ENCODE peak calls at places on chromosomes 11 and 22, in eight cellular contexts. B, U, M, A, O, Z, E and W are unnamed samples.
A peak's percentile ranks its signal among the peaks of the same experiment; 100 is the strongest.

GRCh38 chr22:49541451-49542230 is 286.0 kb downstream of the BRD1 start:
- DNase-seq in B (no peak), U (peak; percentile 39), M (no peak), A (no peak), O (no peak), Z (no peak), E (no peak), W (no peak)

GRCh38 chr11:111531687-111532364 is 8.7 kb upstream of the LAYN start:
- DNase-seq in B (no peak), U (no peak), M (no peak), A (no peak), O (peak; percentile 42), Z (no peak), E (no peak), W (no peak)

GRCh38 chr11:43984519-43985385 is 42.3 kb downstream of the C11orf96 start:
- DNase-seq in B (no peak), U (no peak), M (peak; percentile 35), A (no peak), O (no peak), Z (no peak), E (no peak), W (no peak)

GRCh38 chr22:23272371-23272770 is 92.1 kb downstream of the BCR start:
- DNase-seq in B (no peak), U (no peak), M (no peak), A (no peak), O (no peak), Z (no peak), E (no peak), W (no peak)

GRCh38 chr11:8168485-8169257 is at the start of gene RIC3:
- DNase-seq in B (peak; percentile 79), U (no peak), M (peak; percentile 33), A (no peak), O (peak; percentile 31), Z (peak; percentile 74), E (peak; percentile 30), W (no peak)

GRCh38 chr11:104148074-104148473 is 15.9 kb downstream of the PDGFD start:
- DNase-seq in B (no peak), U (no peak), M (no peak), A (no peak), O (no peak), Z (no peak), E (no peak), W (no peak)

GRCh38 chr11:29826878-29827277 is 190.0 kb downstream of the KCNA4 start:
- DNase-seq in B (no peak), U (no peak), M (no peak), A (no peak), O (no peak), Z (no peak), E (no peak), W (no peak)

GRCh38 chr11:63767415-63768231 is 952 bp downstream of the ZFTA start:
- DNase-seq in B (peak; percentile 99), U (peak; percentile 80), M (no peak), A (no peak), O (no peak), Z (peak; percentile 85), E (peak; percentile 53), W (no peak)

GRCh38 chr11:35486446-35486845 is 39.0 kb downstream of the PAMR1 start:
- DNase-seq in B (no peak), U (no peak), M (no peak), A (no peak), O (no peak), Z (no peak), E (no peak), W (no peak)

GRCh38 chr11:66468691-66469090 is 2.0 kb downstream of the PELI3 start:
- DNase-seq in B (no peak), U (no peak), M (no peak), A (no peak), O (no peak), Z (no peak), E (no peak), W (no peak)

GRCh38 chr11:76658651-76659650 is 11.6 kb downstream of the LRRC32 start:
- DNase-seq in B (no peak), U (peak; percentile 44), M (no peak), A (peak; percentile 40), O (no peak), Z (no peak), E (peak; percentile 4), W (no peak)

GRCh38 chr11:131800452-131800851 is 430.0 kb downstream of the NTM start:
- DNase-seq in B (peak; percentile 29), U (no peak), M (no peak), A (no peak), O (no peak), Z (no peak), E (no peak), W (no peak)
- H3K4me1 ChIP-seq in B (peaks cover 31% of the 10 kb centered on the region), U (no peaks in the 10 kb centered on the region), M (no peaks in the 10 kb centered on the region), A (no peaks in the 10 kb centered on the region), O (no peaks in the 10 kb centered on the region), Z (no peaks in the 10 kb centered on the region), E (no peaks in the 10 kb centered on the region), W (no peaks in the 10 kb centered on the region)

GRCh38 chr22:17938484-17938924 is 85.9 kb downstream of the MICAL3 start:
- DNase-seq in B (no peak), U (no peak), M (no peak), A (no peak), O (no peak), Z (no peak), E (no peak), W (no peak)
- TF ChIP-seq POLR2AphosphoS5 in B (no peak), U (no peak), M (no peak), A (no peak), O (peak; percentile 7), Z (no peak), E (no peak), W (peak; percentile 56)

GRCh38 chr22:30313527-30314385 is 13.0 kb downstream of the TBC1D10A start:
- DNase-seq in B (no peak), U (no peak), M (no peak), A (no peak), O (no peak), Z (peak; percentile 44), E (no peak), W (no peak)

GRCh38 chr22:30314918-30315317 is 11.8 kb downstream of the TBC1D10A start:
- DNase-seq in B (no peak), U (no peak), M (no peak), A (no peak), O (no peak), Z (no peak), E (no peak), W (no peak)

GRCh38 chr22:30310881-30311771 is 15.6 kb downstream of the TBC1D10A start:
- DNase-seq in B (no peak), U (peak; percentile 81), M (peak; percentile 92), A (peak; percentile 81), O (peak; percentile 70), Z (no peak), E (peak; percentile 80), W (peak; percentile 93)

GRCh38 chr22:30309981-30310672 is 16.6 kb downstream of the TBC1D10A start:
- DNase-seq in B (no peak), U (peak; percentile 80), M (peak; percentile 77), A (no peak), O (peak; percentile 72), Z (no peak), E (peak; percentile 74), W (no peak)

GRCh38 chr22:30312053-30312452 is 14.7 kb downstream of the TBC1D10A start:
- DNase-seq in B (no peak), U (no peak), M (no peak), A (no peak), O (no peak), Z (no peak), E (no peak), W (no peak)
- H3K4me1 ChIP-seq in B (peaks cover 4% of the 10 kb centered on the region), U (peaks cover 98% of the 10 kb centered on the region), M (peaks cover 88% of the 10 kb centered on the region), A (peaks cover 25% of the 10 kb centered on the region), O (peaks cover 46% of the 10 kb centered on the region), Z (peaks cover 35% of the 10 kb centered on the region), E (peaks cover 61% of the 10 kb centered on the region), W (peaks cover 100% of the 10 kb centered on the region)

GRCh38 chr11:60469723-60470122 is 14.1 kb downstream of the MS4A1 start:
- DNase-seq in B (no peak), U (no peak), M (no peak), A (no peak), O (no peak), Z (no peak), E (no peak), W (no peak)
- TF ChIP-seq POLR2AphosphoS5 in B (no peak), U (no peak), M (no peak), A (no peak), O (no peak), Z (no peak), E (no peak), W (no peak)